ENCODE peak calls at places on chromosome 11, in six cellular contexts. X is stomach, F is heart right ventricle, D is mammary epithelial cell, E is body of pancreas, P is neuronal stem cell. T is an unnamed sample.
A peak's percentile ranks its signal among the peaks of the same experiment; 100 is the strongest.

GRCh38 chr11:88292156-88292844 is 45.2 kb downstream of the CTSC start:
- DNase-seq in E (peak; percentile 63), X (peak; percentile 54), F (no peak), D (peak; percentile 35), P (no peak), T (peak; percentile 13)

GRCh38 chr11:64130618-64131017 is 35.3 kb downstream of the MACROD1 start:
- DNase-seq in X (no peak), D (no peak), E (no peak), F (no peak), P (no peak), T (no peak)

GRCh38 chr11:9020881-9021280 is 17.1 kb upstream of the NRIP3 start:
- DNase-seq in E (no peak), D (no peak), X (no peak), F (no peak), P (no peak), T (no peak)

GRCh38 chr11:44178381-44178780 is 82.9 kb downstream of the EXT2 start:
- DNase-seq in X (no peak), E (no peak), F (no peak), D (no peak), P (no peak), T (no peak)

GRCh38 chr11:86414032-86414431 is 39.3 kb downstream of the CCDC81 start:
- DNase-seq in X (no peak), P (no peak), F (no peak), D (peak; percentile 76), E (no peak), T (no peak)

GRCh38 chr11:17739945-17740338 is 5.4 kb downstream of the KCNC1 start:
- DNase-seq in E (no peak), X (no peak), D (no peak), F (no peak), P (no peak), T (no peak)

GRCh38 chr11:113201055-113201818 is 113.1 kb upstream of the TTC12 start:
- DNase-seq in P (peak; percentile 41), X (no peak), D (no peak), E (no peak), F (no peak), T (no peak)

GRCh38 chr11:114478768-114479167 is 39.5 kb downstream of the REXO2 start:
- DNase-seq in X (no peak), F (no peak), P (no peak), E (no peak), D (peak; percentile 44), T (no peak)

GRCh38 chr11:100546714-100547113 is 140.4 kb upstream of the ARHGAP42 start:
- DNase-seq in P (no peak), F (no peak), E (no peak), D (peak; percentile 83), X (no peak), T (no peak)

GRCh38 chr11:122685041-122685440 is 29.5 kb downstream of the UBASH3B start:
- DNase-seq in D (no peak), E (no peak), P (no peak), F (no peak), X (no peak), T (no peak)

GRCh38 chr11:103842795-103843194 is 193.6 kb upstream of the DDI1 start:
- DNase-seq in X (no peak), P (peak; percentile 9), F (no peak), E (no peak), D (no peak), T (no peak)

GRCh38 chr11:62539238-62539925 is 7.2 kb downstream of the AHNAK start:
- DNase-seq in X (peak; percentile 63), E (no peak), P (no peak), F (peak; percentile 73), D (peak; percentile 86), T (peak; percentile 88)

GRCh38 chr11:11722246-11722645 is 100.4 kb upstream of the GALNT18 start:
- DNase-seq in X (no peak), P (no peak), F (no peak), D (peak; percentile 24), E (no peak), T (no peak)

GRCh38 chr11:116498161-116498560 is 274.6 kb downstream of the BUD13 start:
- DNase-seq in P (no peak), F (no peak), D (no peak), X (no peak), E (no peak), T (no peak)

GRCh38 chr11:117490911-117491310 is 163.3 kb downstream of the CEP164 start:
- DNase-seq in E (no peak), D (no peak), F (no peak), X (no peak), P (no peak), T (no peak)

GRCh38 chr11:112336356-112336886 is 75.8 kb upstream of the PLET1 start:
- DNase-seq in P (no peak), D (no peak), E (no peak), F (no peak), X (no peak), T (no peak)

GRCh38 chr11:119340335-119341221 is at the start of gene C1QTNF5:
- DNase-seq in D (no peak), E (peak; percentile 70), P (no peak), F (peak; percentile 88), X (peak; percentile 88), T (peak; percentile 92)

GRCh38 chr11:123681007-123681406 is 26.6 kb upstream of the SCN3B start:
- DNase-seq in D (no peak), F (no peak), P (no peak), X (no peak), E (no peak), T (no peak)

GRCh38 chr11:133239530-133239929 is 292.8 kb downstream of the OPCML start:
- DNase-seq in X (no peak), P (no peak), D (no peak), E (no peak), F (no peak), T (no peak)

GRCh38 chr11:16978021-16978370 is 36.2 kb downstream of the PLEKHA7 start:
- DNase-seq in P (no peak), E (no peak), D (no peak), F (no peak), X (no peak), T (no peak)

GRCh38 chr11:117818036-117818858 is 6.3 kb downstream of the FXYD2 start:
- DNase-seq in P (no peak), E (no peak), X (no peak), D (peak; percentile 71), F (no peak), T (no peak)

GRCh38 chr11:102807921-102808320 is 10.0 kb upstream of the MMP1 start:
- DNase-seq in F (peak; percentile 10), E (peak; percentile 18), P (no peak), X (peak; percentile 43), D (no peak), T (no peak)

DNA sequence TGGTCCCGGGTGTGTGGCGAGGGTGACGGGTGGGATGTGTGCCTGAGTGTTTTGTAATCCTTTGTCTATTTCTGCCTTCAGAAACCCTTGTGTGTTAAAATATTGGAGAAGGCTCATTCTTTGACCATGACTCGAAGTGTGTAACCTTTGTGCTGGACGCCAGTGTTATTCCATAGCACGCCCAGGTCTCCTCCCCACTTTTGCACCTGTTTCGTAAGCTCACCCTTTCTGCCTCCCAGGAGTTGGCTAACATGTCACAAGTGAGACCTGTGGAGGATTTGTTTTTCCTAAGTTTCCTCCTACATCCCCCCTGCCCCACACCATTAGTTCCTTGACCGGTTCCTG is 382 bp downstream of the C11orf54 start:
- DNase-seq in E (peak; percentile 74), P (no peak), D (peak; percentile 62), X (peak; percentile 69), F (no peak), T (no peak)
- H3K4me1 ChIP-seq in E (peaks cover 76% of the 10 kb centered on the region), P (peaks cover 22% of the 10 kb centered on the region), D (peaks cover 22% of the 10 kb centered on the region), X (peaks cover 84% of the 10 kb centered on the region), F (peaks cover 61% of the 10 kb centered on the region), T (peaks cover 57% of the 10 kb centered on the region)

DNA sequence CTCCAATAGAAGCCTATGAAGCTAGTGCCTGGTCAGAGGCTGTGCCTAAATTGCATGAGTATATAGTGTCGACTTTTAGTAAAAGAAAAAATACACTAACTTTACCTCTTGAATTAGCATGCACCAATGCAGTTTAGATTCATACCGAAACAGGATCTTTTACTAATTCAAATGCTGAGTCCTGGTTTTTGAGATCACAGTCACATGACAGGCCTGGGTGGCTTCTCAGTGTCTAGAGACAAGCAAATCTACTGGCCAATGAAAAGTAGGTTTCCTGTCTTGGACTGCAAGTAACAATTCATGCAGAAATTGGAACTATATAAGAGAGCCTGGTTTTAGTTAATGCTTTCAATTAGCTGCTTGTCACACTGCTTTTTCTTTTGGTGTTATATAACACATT is 7.2 kb downstream of the ARHGEF12 start:
- DNase-seq in X (no peak), F (no peak), D (no peak), P (no peak), E (no peak), T (no peak)
- H3K4me1 ChIP-seq in X (peaks cover 95% of the 10 kb centered on the region), F (peaks cover 98% of the 10 kb centered on the region), D (peaks cover 44% of the 10 kb centered on the region), P (peaks cover 16% of the 10 kb centered on the region), E (peaks cover 77% of the 10 kb centered on the region), T (peaks cover 98% of the 10 kb centered on the region)

GRCh38 chr11:72039108-72039850 is 40.6 kb downstream of the IL18BP start:
- DNase-seq in F (peak; percentile 35), P (no peak), X (peak; percentile 73), D (no peak), E (peak; percentile 68), T (no peak)

GRCh38 chr11:72042059-72042425 is 38.3 kb downstream of the NUMA1 start:
- DNase-seq in D (no peak), X (no peak), E (no peak), F (no peak), P (no peak), T (no peak)

GRCh38 chr11:72038491-72038890 is 39.8 kb downstream of the IL18BP start:
- DNase-seq in X (peak; percentile 55), P (no peak), F (peak; percentile 57), E (peak; percentile 23), D (peak; percentile 33), T (peak; percentile 60)

GRCh38 chr11:72040497-72041363 is 39.6 kb downstream of the NUMA1 start:
- DNase-seq in X (peak; percentile 97), P (peak; percentile 83), F (peak; percentile 95), D (peak; percentile 83), E (peak; percentile 95), T (peak; percentile 95)

GRCh38 chr11:72041364-72042058 is 38.8 kb downstream of the NUMA1 start:
- DNase-seq in X (peak; percentile 82), E (peak; percentile 81), D (peak; percentile 64), F (peak; percentile 75), P (peak; percentile 71), T (peak; percentile 80)
- H3K4me1 ChIP-seq in X (peaks cover 80% of the 10 kb centered on the region), E (peaks cover 54% of the 10 kb centered on the region), D (peaks cover 44% of the 10 kb centered on the region), F (peaks cover 50% of the 10 kb centered on the region), P (peaks cover 23% of the 10 kb centered on the region), T (peaks cover 49% of the 10 kb centered on the region)

DNA sequence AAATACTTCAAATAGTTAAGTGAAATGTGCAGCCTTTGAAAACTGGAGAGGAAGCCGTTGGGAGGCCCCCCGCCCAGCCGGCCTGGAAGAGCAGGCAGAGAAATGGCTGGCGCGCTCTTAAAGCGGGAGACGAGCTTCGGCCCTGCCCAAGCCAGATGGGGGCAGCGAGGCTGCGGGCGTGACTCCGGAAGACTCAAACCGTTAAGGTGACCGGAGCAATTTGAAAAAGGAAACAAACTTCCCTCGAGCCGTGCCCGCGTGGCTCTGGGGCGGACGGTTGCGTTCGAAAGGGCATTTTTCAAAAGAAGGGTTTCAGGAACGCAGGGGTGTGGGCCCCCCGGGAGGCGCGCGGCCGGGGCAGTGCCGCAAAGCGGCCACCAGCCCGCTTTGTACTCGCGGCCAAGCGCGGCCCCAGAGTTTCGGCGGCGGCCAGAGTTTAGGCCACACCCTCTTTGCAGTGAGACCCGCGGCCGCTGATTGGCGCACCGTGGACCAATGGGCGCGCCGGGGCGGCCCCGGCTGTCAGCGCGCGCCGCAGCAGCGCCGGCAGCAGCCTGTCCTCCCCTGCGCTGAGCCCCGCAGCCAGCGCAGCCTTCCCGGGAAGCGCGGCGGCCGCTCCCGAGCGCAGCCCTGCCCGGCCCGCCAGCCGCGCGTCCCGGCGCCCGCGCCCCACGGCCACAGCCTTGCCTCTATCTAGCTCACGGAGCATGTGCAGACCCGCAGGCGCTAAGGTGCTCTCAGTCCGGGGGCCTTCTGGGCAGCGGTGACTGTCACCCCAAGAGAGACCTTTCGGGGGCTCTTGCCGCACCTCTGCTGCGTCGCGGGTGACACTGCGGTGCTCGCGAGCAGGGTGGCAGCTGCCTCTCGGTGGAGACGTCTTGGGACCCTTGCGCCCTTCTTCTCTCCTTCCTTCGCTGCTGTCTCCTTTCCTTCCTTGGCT is at the start of gene NAV2:
- DNase-seq in F (peak; percentile 93), E (peak; percentile 91), D (peak; percentile 93), P (peak; percentile 93), X (peak; percentile 92), T (peak; percentile 94)
- H3K4me1 ChIP-seq in F (peaks cover 53% of the 10 kb centered on the region), E (peaks cover 33% of the 10 kb centered on the region), D (peaks cover 45% of the 10 kb centered on the region), P (peaks cover 9% of the 10 kb centered on the region), X (peaks cover 47% of the 10 kb centered on the region), T (no peaks in the 10 kb centered on the region)